ENCODE peak calls at places on chromosome 1, in ten cellular contexts. One of them, this sample, is unnamed.

GRCh38 chr1:218829143-218829542 is 344.5 kb upstream of the LYPLAL1 start:
- DNase-seq in brain microvascular endothelial cell: peak
- DNase-seq in left ventricle myocardium inferior: no peak
- DNase-seq in AG10803: peak
- DNase-seq in sigmoid colon: no peak
- DNase-seq in OCI-LY7: no peak
- DNase-seq in fibroblast of pulmonary artery: peak
- DNase-seq in AG04449: no peak
- DNase-seq in tibial artery: no peak
- DNase-seq in A549: peak
- DNase-seq in this sample: no peak

GRCh38 chr1:7220007-7220406 is 434.8 kb downstream of the CAMTA1 start:
- DNase-seq in brain microvascular endothelial cell: peak
- DNase-seq in left ventricle myocardium inferior: no peak
- DNase-seq in AG10803: peak
- DNase-seq in sigmoid colon: no peak
- DNase-seq in OCI-LY7: no peak
- DNase-seq in fibroblast of pulmonary artery: no peak
- DNase-seq in AG04449: peak
- DNase-seq in tibial artery: no peak
- DNase-seq in A549: no peak
- DNase-seq in this sample: no peak

GRCh38 chr1:50474859-50475809 is 51.9 kb upstream of the DMRTA2 start:
- DNase-seq in brain microvascular endothelial cell: no peak
- DNase-seq in left ventricle myocardium inferior: no peak
- DNase-seq in AG10803: no peak
- DNase-seq in sigmoid colon: no peak
- DNase-seq in OCI-LY7: no peak
- DNase-seq in fibroblast of pulmonary artery: no peak
- DNase-seq in AG04449: no peak
- DNase-seq in tibial artery: no peak
- DNase-seq in A549: peak
- DNase-seq in this sample: no peak

GRCh38 chr1:89277725-89278124 is 5.1 kb upstream of the GBP5 start:
- DNase-seq in brain microvascular endothelial cell: no peak
- DNase-seq in left ventricle myocardium inferior: no peak
- DNase-seq in AG10803: peak
- DNase-seq in sigmoid colon: no peak
- DNase-seq in OCI-LY7: no peak
- DNase-seq in fibroblast of pulmonary artery: peak
- DNase-seq in AG04449: no peak
- DNase-seq in tibial artery: no peak
- DNase-seq in A549: no peak
- DNase-seq in this sample: no peak

GRCh38 chr1:26190373-26190987 is at the start of gene CATSPER4:
- DNase-seq in brain microvascular endothelial cell: no peak
- DNase-seq in left ventricle myocardium inferior: no peak
- DNase-seq in AG10803: peak
- DNase-seq in sigmoid colon: no peak
- DNase-seq in OCI-LY7: peak
- DNase-seq in fibroblast of pulmonary artery: peak
- DNase-seq in AG04449: no peak
- DNase-seq in tibial artery: no peak
- DNase-seq in A549: peak
- DNase-seq in this sample: no peak

GRCh38 chr1:5877683-5878530 is 114.3 kb downstream of the NPHP4 start:
- DNase-seq in brain microvascular endothelial cell: no peak
- DNase-seq in left ventricle myocardium inferior: no peak
- DNase-seq in AG10803: no peak
- DNase-seq in sigmoid colon: no peak
- DNase-seq in OCI-LY7: no peak
- DNase-seq in fibroblast of pulmonary artery: no peak
- DNase-seq in AG04449: no peak
- DNase-seq in tibial artery: no peak
- DNase-seq in A549: no peak
- DNase-seq in this sample: no peak

GRCh38 chr1:168348146-168348709 is 67.6 kb downstream of the TBX19 start:
- DNase-seq in brain microvascular endothelial cell: no peak
- DNase-seq in left ventricle myocardium inferior: no peak
- DNase-seq in AG10803: no peak
- DNase-seq in sigmoid colon: no peak
- DNase-seq in OCI-LY7: no peak
- DNase-seq in fibroblast of pulmonary artery: no peak
- DNase-seq in AG04449: no peak
- DNase-seq in tibial artery: no peak
- DNase-seq in A549: peak
- DNase-seq in this sample: peak

GRCh38 chr1:203765029-203765837 is at the start of gene LAX1:
- DNase-seq in brain microvascular endothelial cell: no peak
- DNase-seq in left ventricle myocardium inferior: no peak
- DNase-seq in AG10803: no peak
- DNase-seq in sigmoid colon: no peak
- DNase-seq in OCI-LY7: peak
- DNase-seq in fibroblast of pulmonary artery: no peak
- DNase-seq in AG04449: no peak
- DNase-seq in tibial artery: no peak
- DNase-seq in A549: no peak
- DNase-seq in this sample: peak

GRCh38 chr1:226863446-226863845 is 7.0 kb upstream of the PSEN2 start:
- DNase-seq in brain microvascular endothelial cell: peak
- DNase-seq in left ventricle myocardium inferior: no peak
- DNase-seq in AG10803: peak
- DNase-seq in sigmoid colon: no peak
- DNase-seq in OCI-LY7: no peak
- DNase-seq in fibroblast of pulmonary artery: peak
- DNase-seq in AG04449: no peak
- DNase-seq in tibial artery: no peak
- DNase-seq in A549: no peak
- DNase-seq in this sample: no peak

GRCh38 chr1:244968431-244968830 is 104.1 kb upstream of the HNRNPU start:
- DNase-seq in brain microvascular endothelial cell: no peak
- DNase-seq in left ventricle myocardium inferior: peak
- DNase-seq in AG10803: peak
- DNase-seq in sigmoid colon: no peak
- DNase-seq in OCI-LY7: no peak
- DNase-seq in fibroblast of pulmonary artery: peak
- DNase-seq in AG04449: no peak
- DNase-seq in tibial artery: no peak
- DNase-seq in A549: no peak
- DNase-seq in this sample: no peak

GRCh38 chr1:96522927-96523326 is 198.7 kb upstream of the PTBP2 start:
- DNase-seq in brain microvascular endothelial cell: no peak
- DNase-seq in left ventricle myocardium inferior: no peak
- DNase-seq in AG10803: no peak
- DNase-seq in sigmoid colon: no peak
- DNase-seq in OCI-LY7: no peak
- DNase-seq in fibroblast of pulmonary artery: no peak
- DNase-seq in AG04449: no peak
- DNase-seq in tibial artery: no peak
- DNase-seq in A549: no peak
- DNase-seq in this sample: no peak

GRCh38 chr1:100794719-100795645 is 75.4 kb downstream of the VCAM1 start:
- DNase-seq in brain microvascular endothelial cell: peak
- DNase-seq in left ventricle myocardium inferior: no peak
- DNase-seq in AG10803: peak
- DNase-seq in sigmoid colon: no peak
- DNase-seq in OCI-LY7: no peak
- DNase-seq in fibroblast of pulmonary artery: peak
- DNase-seq in AG04449: no peak
- DNase-seq in tibial artery: no peak
- DNase-seq in A549: no peak
- DNase-seq in this sample: no peak

GRCh38 chr1:100799548-100799947 is 80.0 kb downstream of the VCAM1 start:
- DNase-seq in brain microvascular endothelial cell: no peak
- DNase-seq in left ventricle myocardium inferior: no peak
- DNase-seq in AG10803: no peak
- DNase-seq in sigmoid colon: no peak
- DNase-seq in OCI-LY7: no peak
- DNase-seq in fibroblast of pulmonary artery: peak
- DNase-seq in AG04449: no peak
- DNase-seq in tibial artery: no peak
- DNase-seq in A549: no peak
- DNase-seq in this sample: no peak

GRCh38 chr1:100793661-100794060 is 74.1 kb downstream of the VCAM1 start:
- DNase-seq in brain microvascular endothelial cell: no peak
- DNase-seq in left ventricle myocardium inferior: no peak
- DNase-seq in AG10803: no peak
- DNase-seq in sigmoid colon: no peak
- DNase-seq in OCI-LY7: no peak
- DNase-seq in fibroblast of pulmonary artery: no peak
- DNase-seq in AG04449: no peak
- DNase-seq in tibial artery: no peak
- DNase-seq in A549: no peak
- DNase-seq in this sample: no peak

GRCh38 chr1:100796046-100796445 is 76.5 kb downstream of the VCAM1 start:
- DNase-seq in brain microvascular endothelial cell: no peak
- DNase-seq in left ventricle myocardium inferior: no peak
- DNase-seq in AG10803: no peak
- DNase-seq in sigmoid colon: no peak
- DNase-seq in OCI-LY7: no peak
- DNase-seq in fibroblast of pulmonary artery: no peak
- DNase-seq in AG04449: no peak
- DNase-seq in tibial artery: no peak
- DNase-seq in A549: no peak
- DNase-seq in this sample: no peak

GRCh38 chr1:100795646-100795985 is 76.1 kb downstream of the VCAM1 start:
- DNase-seq in brain microvascular endothelial cell: no peak
- DNase-seq in left ventricle myocardium inferior: no peak
- DNase-seq in AG10803: no peak
- DNase-seq in sigmoid colon: no peak
- DNase-seq in OCI-LY7: no peak
- DNase-seq in fibroblast of pulmonary artery: peak
- DNase-seq in AG04449: no peak
- DNase-seq in tibial artery: no peak
- DNase-seq in A549: no peak
- DNase-seq in this sample: no peak
- TF ChIP-seq CTCF in brain microvascular endothelial cell: no peak
- TF ChIP-seq CTCF in left ventricle myocardium inferior: no peak
- TF ChIP-seq CTCF in AG10803: no peak
- TF ChIP-seq CTCF in sigmoid colon: no peak
- TF ChIP-seq CTCF in OCI-LY7: no peak
- TF ChIP-seq CTCF in fibroblast of pulmonary artery: no peak
- TF ChIP-seq CTCF in AG04449: no peak
- TF ChIP-seq CTCF in tibial artery: no peak
- TF ChIP-seq CTCF in A549: no peak
- TF ChIP-seq CTCF in this sample: no peak

GRCh38 chr1:28091043-28091781 is 2.8 kb upstream of the EYA3 start:
- DNase-seq in brain microvascular endothelial cell: peak
- DNase-seq in left ventricle myocardium inferior: peak
- DNase-seq in AG10803: peak
- DNase-seq in sigmoid colon: no peak
- DNase-seq in OCI-LY7: peak
- DNase-seq in fibroblast of pulmonary artery: peak
- DNase-seq in AG04449: no peak
- DNase-seq in tibial artery: peak
- DNase-seq in A549: peak
- DNase-seq in this sample: peak

GRCh38 chr1:28088168-28088961 is at the start of gene EYA3:
- DNase-seq in brain microvascular endothelial cell: peak
- DNase-seq in left ventricle myocardium inferior: peak
- DNase-seq in AG10803: peak
- DNase-seq in sigmoid colon: peak
- DNase-seq in OCI-LY7: peak
- DNase-seq in fibroblast of pulmonary artery: peak
- DNase-seq in AG04449: peak
- DNase-seq in tibial artery: peak
- DNase-seq in A549: peak
- DNase-seq in this sample: peak

GRCh38 chr1:28087614-28088167 is 719 bp downstream of the EYA3 start:
- DNase-seq in brain microvascular endothelial cell: no peak
- DNase-seq in left ventricle myocardium inferior: no peak
- DNase-seq in AG10803: peak
- DNase-seq in sigmoid colon: no peak
- DNase-seq in OCI-LY7: peak
- DNase-seq in fibroblast of pulmonary artery: peak
- DNase-seq in AG04449: no peak
- DNase-seq in tibial artery: no peak
- DNase-seq in A549: no peak
- DNase-seq in this sample: peak

GRCh38 chr1:28085129-28085528 is 3.3 kb downstream of the EYA3 start:
- DNase-seq in brain microvascular endothelial cell: no peak
- DNase-seq in left ventricle myocardium inferior: no peak
- DNase-seq in AG10803: no peak
- DNase-seq in sigmoid colon: no peak
- DNase-seq in OCI-LY7: peak
- DNase-seq in fibroblast of pulmonary artery: no peak
- DNase-seq in AG04449: no peak
- DNase-seq in tibial artery: no peak
- DNase-seq in A549: no peak
- DNase-seq in this sample: no peak

DNA sequence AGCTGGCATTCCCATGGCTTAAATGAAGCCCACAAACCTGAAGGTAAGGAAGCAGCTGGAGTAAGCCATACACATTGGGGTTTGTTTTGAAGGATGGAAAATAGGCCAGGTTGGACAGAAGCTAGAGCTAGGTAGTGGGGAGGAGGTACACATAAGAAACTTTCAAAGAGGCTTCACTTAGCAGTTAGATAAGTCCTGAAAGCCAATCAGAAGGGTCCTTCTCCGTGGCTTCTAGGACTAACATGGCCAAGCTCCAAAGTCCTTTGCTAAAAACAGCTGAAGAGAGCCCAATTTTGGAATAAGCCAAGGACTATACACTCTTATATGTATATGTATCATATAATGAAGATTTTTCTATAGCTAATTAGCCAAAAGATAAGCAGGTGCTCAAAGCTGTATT is 1.8 kb downstream of the EYA3 start:
- DNase-seq in brain microvascular endothelial cell: no peak
- DNase-seq in left ventricle myocardium inferior: no peak
- DNase-seq in AG10803: no peak
- DNase-seq in sigmoid colon: no peak
- DNase-seq in OCI-LY7: peak
- DNase-seq in fibroblast of pulmonary artery: no peak
- DNase-seq in AG04449: no peak
- DNase-seq in tibial artery: no peak
- DNase-seq in A549: no peak
- DNase-seq in this sample: no peak
- H3K4me3 ChIP-seq in brain microvascular endothelial cell: no peak
- H3K4me3 ChIP-seq in left ventricle myocardium inferior: peak
- H3K4me3 ChIP-seq in AG10803: no peak
- H3K4me3 ChIP-seq in sigmoid colon: no peak
- H3K4me3 ChIP-seq in OCI-LY7: peak
- H3K4me3 ChIP-seq in fibroblast of pulmonary artery: peak
- H3K4me3 ChIP-seq in AG04449: no peak
- H3K4me3 ChIP-seq in tibial artery: no peak
- H3K4me3 ChIP-seq in A549: no peak
- H3K4me3 ChIP-seq in this sample: peak

GRCh38 chr1:225544924-225545323 is 108.0 kb downstream of the ENAH start:
- DNase-seq in brain microvascular endothelial cell: no peak
- DNase-seq in left ventricle myocardium inferior: no peak
- DNase-seq in AG10803: no peak
- DNase-seq in sigmoid colon: no peak
- DNase-seq in OCI-LY7: no peak
- DNase-seq in fibroblast of pulmonary artery: no peak
- DNase-seq in AG04449: no peak
- DNase-seq in tibial artery: no peak
- DNase-seq in A549: no peak
- DNase-seq in this sample: no peak
- TF ChIP-seq CTCF in brain microvascular endothelial cell: no peak
- TF ChIP-seq CTCF in left ventricle myocardium inferior: no peak
- TF ChIP-seq CTCF in AG10803: no peak
- TF ChIP-seq CTCF in sigmoid colon: no peak
- TF ChIP-seq CTCF in OCI-LY7: no peak
- TF ChIP-seq CTCF in fibroblast of pulmonary artery: no peak
- TF ChIP-seq CTCF in AG04449: no peak
- TF ChIP-seq CTCF in tibial artery: no peak
- TF ChIP-seq CTCF in A549: no peak
- TF ChIP-seq CTCF in this sample: no peak

GRCh38 chr1:15246960-15247614 is at the start of gene FHAD1:
- DNase-seq in brain microvascular endothelial cell: peak
- DNase-seq in left ventricle myocardium inferior: peak
- DNase-seq in AG10803: peak
- DNase-seq in sigmoid colon: peak
- DNase-seq in OCI-LY7: peak
- DNase-seq in fibroblast of pulmonary artery: peak
- DNase-seq in AG04449: no peak
- DNase-seq in tibial artery: no peak
- DNase-seq in A549: peak
- DNase-seq in this sample: peak
- H3K4me3 ChIP-seq in brain microvascular endothelial cell: peak
- H3K4me3 ChIP-seq in left ventricle myocardium inferior: peak
- H3K4me3 ChIP-seq in AG10803: peak
- H3K4me3 ChIP-seq in sigmoid colon: peak
- H3K4me3 ChIP-seq in OCI-LY7: peak
- H3K4me3 ChIP-seq in fibroblast of pulmonary artery: peak
- H3K4me3 ChIP-seq in AG04449: peak
- H3K4me3 ChIP-seq in tibial artery: peak
- H3K4me3 ChIP-seq in A549: peak
- H3K4me3 ChIP-seq in this sample: no peak